ENCODE peak calls at places on chromosomes 2 and 18, in seven cellular contexts. T is stomach; C is effector memory CD4-positive, alpha-beta T cell; G is CD4-positive, alpha-beta T cell; Q is K562; K is lung; X is astrocyte. Y is an unnamed sample.

GRCh38 chr18:8400193-8400752 is 209.0 kb upstream of the RAB12 start:
- DNase-seq in T (no peak), C (no peak), G (no peak), Q (no peak), K (no peak), X (no peak), Y (no peak)

GRCh38 chr18:49028801-49029506 is 78.2 kb upstream of the SMAD7 start:
- DNase-seq in T (no peak), C (no peak), G (no peak), Q (no peak), K (no peak), X (no peak), Y (no peak)

GRCh38 chr2:188776634-188777033 is 197.5 kb upstream of the COL3A1 start:
- DNase-seq in T (no peak), C (no peak), G (no peak), Q (no peak), K (no peak), X (peak; percentile 86), Y (no peak)

GRCh38 chr2:37855283-37856041 is 69.6 kb upstream of the RMDN2 start:
- DNase-seq in T (peak; percentile 56), C (no peak), G (no peak), Q (no peak), K (peak; percentile 45), X (no peak), Y (no peak)

GRCh38 chr2:64630752-64631151 is 23.0 kb downstream of the SERTAD2 start:
- DNase-seq in T (peak; percentile 13), C (no peak), G (no peak), Q (no peak), K (no peak), X (no peak), Y (no peak)

GRCh38 chr2:211437396-211437795 is 881.0 kb downstream of the CPS1 start:
- DNase-seq in T (no peak), C (no peak), G (no peak), Q (no peak), K (no peak), X (no peak), Y (no peak)

GRCh38 chr2:118224144-118224887 is 136.0 kb downstream of the INSIG2 start:
- DNase-seq in T (no peak), C (no peak), G (peak; percentile 12), Q (no peak), K (no peak), X (no peak), Y (no peak)

GRCh38 chr2:74985983-74986382 is 27.5 kb downstream of the POLE4 start:
- DNase-seq in T (no peak), C (no peak), G (no peak), Q (no peak), K (no peak), X (no peak), Y (no peak)

GRCh38 chr2:25164526-25164925 is 3.9 kb downstream of the POMC start:
- DNase-seq in T (no peak), C (no peak), G (no peak), Q (no peak), K (no peak), X (no peak), Y (no peak)

GRCh38 chr2:174914894-174915760 is 90.1 kb downstream of the CHN1 start:
- DNase-seq in T (peak; percentile 34), C (no peak), G (no peak), Q (no peak), K (no peak), X (no peak), Y (peak; percentile 12)

GRCh38 chr2:33437297-33437696 is 39.2 kb upstream of the RASGRP3 start:
- DNase-seq in T (no peak), C (no peak), G (no peak), Q (peak; percentile 13), K (no peak), X (peak; percentile 99), Y (no peak)

GRCh38 chr2:69567157-69567908 is 76.2 kb downstream of the AAK1 start:
- DNase-seq in T (no peak), C (no peak), G (no peak), Q (no peak), K (no peak), X (peak; percentile 39), Y (no peak)

GRCh38 chr2:26642437-26642836 is 1.3 kb upstream of the CIB4 start:
- DNase-seq in T (no peak), C (no peak), G (no peak), Q (no peak), K (no peak), X (no peak), Y (no peak)

GRCh38 chr2:149860276-149860921 is 272.8 kb upstream of the MMADHC start:
- DNase-seq in T (peak; percentile 27), C (no peak), G (no peak), Q (no peak), K (no peak), X (peak; percentile 99), Y (no peak)

GRCh38 chr2:167331636-167332232 is 443.5 kb downstream of the XIRP2 start:
- DNase-seq in T (no peak), C (no peak), G (no peak), Q (no peak), K (no peak), X (no peak), Y (no peak)

GRCh38 chr18:61946449-61946848 is 53.6 kb upstream of the RNF152 start:
- DNase-seq in T (no peak), C (no peak), G (no peak), Q (no peak), K (no peak), X (peak; percentile 86), Y (no peak)

GRCh38 chr2:97740590-97741182 is 27.3 kb downstream of the ZAP70 start:
- DNase-seq in T (peak; percentile 52), C (no peak), G (no peak), Q (peak; percentile 89), K (peak; percentile 48), X (no peak), Y (no peak)

GRCh38 chr2:24007693-24008092 is 2.2 kb upstream of the MFSD2B start:
- DNase-seq in T (no peak), C (no peak), G (no peak), Q (no peak), K (no peak), X (no peak), Y (no peak)

GRCh38 chr2:64978514-64979268 is 10.5 kb upstream of the SLC1A4 start:
- DNase-seq in T (no peak), C (no peak), G (no peak), Q (no peak), K (no peak), X (peak; percentile 68), Y (no peak)

GRCh38 chr18:46071894-46072867 is at the start of gene PSTPIP2:
- DNase-seq in T (peak; percentile 81), C (peak; percentile 33), G (peak; percentile 55), Q (peak; percentile 58), K (peak; percentile 78), X (peak; percentile 46), Y (no peak)

GRCh38 chr2:240164586-240164985 is 24.1 kb upstream of the OTOS start:
- DNase-seq in T (no peak), C (no peak), G (no peak), Q (no peak), K (no peak), X (no peak), Y (no peak)

GRCh38 chr2:185782223-185782769 is 43.7 kb downstream of the FSIP2 start:
- DNase-seq in T (no peak), C (no peak), G (no peak), Q (no peak), K (no peak), X (no peak), Y (no peak)

GRCh38 chr2:200127852-200128251 is 172.5 kb downstream of the MAIP1 start:
- DNase-seq in T (no peak), C (no peak), G (no peak), Q (no peak), K (no peak), X (no peak), Y (no peak)

GRCh38 chr2:127913808-127914457 is 28.2 kb upstream of the AMMECR1L start:
- DNase-seq in T (no peak), C (no peak), G (no peak), Q (no peak), K (no peak), X (no peak), Y (no peak)

GRCh38 chr2:177275041-177275440 is 10.5 kb upstream of the NFE2L2 start:
- DNase-seq in T (no peak), C (no peak), G (no peak), Q (no peak), K (no peak), X (peak; percentile 86), Y (no peak)

GRCh38 chr18:79726721-79727120 is 47.1 kb downstream of the CTDP1 start:
- DNase-seq in T (no peak), C (no peak), G (no peak), Q (no peak), K (no peak), X (no peak), Y (no peak)
- H3K27ac ChIP-seq in T (no peak overlapping the region), C (no peak overlapping the region), G (no peak overlapping the region), Q (no peak overlapping the region), K (no peak overlapping the region), X (no peak overlapping the region), Y (no peak overlapping the region)

DNA sequence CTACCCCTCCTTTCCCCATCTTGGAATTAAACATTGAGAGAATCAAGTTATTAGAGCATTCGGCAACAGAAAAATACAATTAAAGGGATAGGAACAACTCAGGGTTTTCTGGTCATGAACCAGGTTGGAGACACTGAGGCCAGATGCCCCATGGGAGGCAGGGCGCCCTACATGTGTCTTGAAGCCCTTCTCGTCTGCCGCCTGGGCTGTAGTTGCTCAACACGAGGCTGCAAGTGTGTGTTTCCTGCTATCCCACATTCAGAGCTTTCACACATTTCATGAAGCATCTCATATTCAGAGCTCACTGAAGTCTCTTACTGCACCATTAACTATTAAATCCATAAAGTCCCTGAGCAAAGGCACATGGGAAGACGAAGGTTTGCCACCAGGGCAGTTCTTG is 28.8 kb downstream of the TTC39C start:
- DNase-seq in T (no peak), C (no peak), G (no peak), Q (no peak), K (no peak), X (no peak), Y (no peak)
- H3K27ac ChIP-seq in T (no peak overlapping the region), C (no peak overlapping the region), G (no peak overlapping the region), Q (no peak overlapping the region), K (no peak overlapping the region), X (no peak overlapping the region), Y (no peak overlapping the region)

GRCh38 chr2:46844034-46844433 is 71.6 kb downstream of the MCFD2 start:
- DNase-seq in T (no peak), C (no peak), G (no peak), Q (no peak), K (no peak), X (no peak), Y (no peak)

GRCh38 chr2:46846454-46846990 is 69.1 kb downstream of the MCFD2 start:
- DNase-seq in T (no peak), C (no peak), G (no peak), Q (no peak), K (no peak), X (no peak), Y (no peak)

GRCh38 chr2:46845542-46846453 is 69.8 kb downstream of the MCFD2 start:
- DNase-seq in T (no peak), C (no peak), G (no peak), Q (no peak), K (no peak), X (no peak), Y (no peak)

GRCh38 chr2:46842876-46843275 is 72.7 kb downstream of the MCFD2 start:
- DNase-seq in T (no peak), C (no peak), G (no peak), Q (no peak), K (no peak), X (no peak), Y (no peak)

GRCh38 chr2:46844443-46844842 is 71.2 kb downstream of the MCFD2 start:
- DNase-seq in T (no peak), C (no peak), G (no peak), Q (no peak), K (no peak), X (no peak), Y (no peak)
- H3K27ac ChIP-seq in T (no peak overlapping the region), C (no peak overlapping the region), G (no peak overlapping the region), Q (no peak overlapping the region), K (no peak overlapping the region), X (no peak overlapping the region), Y (no peak overlapping the region)

GRCh38 chr18:54251606-54252400 is 17.5 kb upstream of the POLI start:
- DNase-seq in T (no peak), C (no peak), G (no peak), Q (no peak), K (no peak), X (no peak), Y (no peak)
- H3K27ac ChIP-seq in T (no peak overlapping the region), C (no peak overlapping the region), G (no peak overlapping the region), Q (no peak overlapping the region), K (no peak overlapping the region), X (no peak overlapping the region), Y (no peak overlapping the region)